ENCODE peak calls at places on chromosome 10, in seven cellular contexts. Y is sigmoid colon; P is neural progenitor cell; E is CD4-positive, alpha-beta memory T cell; R is GM23248; D is fibroblast of lung; K is mammary epithelial cell. O is an unnamed sample.
A peak's percentile ranks its signal among the peaks of the same experiment; 100 is the strongest.

GRCh38 chr10:47348138-47348651 is at the start of gene RBP3:
- DNase-seq in Y (no peak), P (no peak), E (no peak), R (no peak), D (no peak), K (no peak), O (no peak)

GRCh38 chr10:99285846-99286245 is 43.3 kb upstream of the CNNM1 start:
- DNase-seq in Y (no peak), P (no peak), E (no peak), R (peak; percentile 44), D (peak; percentile 26), K (peak; percentile 14), O (no peak)

GRCh38 chr10:130756651-130757050 is 554.9 kb downstream of the TCERG1L start:
- DNase-seq in Y (peak; percentile 24), P (no peak), E (no peak), R (no peak), D (no peak), K (no peak), O (no peak)

GRCh38 chr10:124737221-124737620 is 7.0 kb downstream of the FAM53B start:
- DNase-seq in Y (no peak), P (no peak), E (no peak), R (no peak), D (no peak), K (no peak), O (no peak)

GRCh38 chr10:17428616-17429097 is 25.7 kb downstream of the ST8SIA6 start:
- DNase-seq in Y (no peak), P (no peak), E (peak; percentile 82), R (no peak), D (no peak), K (no peak), O (no peak)

GRCh38 chr10:118333871-118334270 is 8.3 kb downstream of the FAM204A start:
- DNase-seq in Y (no peak), P (no peak), E (no peak), R (no peak), D (no peak), K (no peak), O (no peak)

GRCh38 chr10:83915801-83916200 is 223.5 kb upstream of the GHITM start:
- DNase-seq in Y (no peak), P (no peak), E (no peak), R (no peak), D (no peak), K (no peak), O (no peak)

GRCh38 chr10:89327803-89328441 is at the start of gene IFIT3:
- DNase-seq in Y (peak; percentile 85), P (no peak), E (peak; percentile 26), R (peak; percentile 92), D (peak; percentile 96), K (peak; percentile 67), O (peak; percentile 45)

GRCh38 chr10:120688928-120689327 is 162.2 kb upstream of the WDR11 start:
- DNase-seq in Y (no peak), P (no peak), E (no peak), R (peak; percentile 12), D (no peak), K (peak; percentile 10), O (no peak)

GRCh38 chr10:119940487-119940886 is 48.0 kb downstream of the SEC23IP start:
- DNase-seq in Y (no peak), P (no peak), E (no peak), R (peak; percentile 23), D (no peak), K (peak; percentile 47), O (no peak)

GRCh38 chr10:68333905-68334431 is 1.2 kb upstream of the PBLD start:
- DNase-seq in Y (no peak), P (no peak), E (no peak), R (peak; percentile 34), D (no peak), K (no peak), O (no peak)

GRCh38 chr10:46541017-46541661 is 15.3 kb downstream of the GPRIN2 start:
- DNase-seq in Y (peak; percentile 64), P (peak; percentile 90), E (no peak), R (peak; percentile 36), D (no peak), K (no peak), O (peak; percentile 69)

GRCh38 chr10:7090529-7090928 is 320.3 kb downstream of the SFMBT2 start:
- DNase-seq in Y (peak; percentile 80), P (no peak), E (no peak), R (no peak), D (peak; percentile 95), K (no peak), O (no peak)

GRCh38 chr10:44965651-44966097 is 6.1 kb downstream of the RASSF4 start:
- DNase-seq in Y (no peak), P (no peak), E (no peak), R (no peak), D (no peak), K (no peak), O (no peak)

GRCh38 chr10:80739328-80739727 is 201.6 kb downstream of the SH2D4B start:
- DNase-seq in Y (no peak), P (no peak), E (no peak), R (no peak), D (no peak), K (no peak), O (no peak)

GRCh38 chr10:94397549-94398370 is 4.6 kb upstream of the TBC1D12 start:
- DNase-seq in Y (no peak), P (no peak), E (no peak), R (peak; percentile 37), D (no peak), K (no peak), O (no peak)

GRCh38 chr10:22245567-22245966 is 27.8 kb upstream of the EBLN1 start:
- DNase-seq in Y (no peak), P (peak; percentile 8), E (no peak), R (peak; percentile 51), D (no peak), K (no peak), O (no peak)

GRCh38 chr10:68330852-68331454 is 911 bp upstream of the HNRNPH3 start:
- DNase-seq in Y (peak; percentile 77), P (peak; percentile 9), E (no peak), R (peak; percentile 71), D (peak; percentile 54), K (no peak), O (peak; percentile 35)

GRCh38 chr10:112959207-112959838 is 9.3 kb downstream of the TCF7L2 start:
- DNase-seq in Y (peak; percentile 25), P (peak; percentile 25), E (no peak), R (peak; percentile 61), D (no peak), K (peak; percentile 83), O (no peak)

GRCh38 chr10:59880019-59880717 is 26.2 kb downstream of the CCDC6 start:
- DNase-seq in Y (no peak), P (no peak), E (no peak), R (no peak), D (no peak), K (no peak), O (no peak)

GRCh38 chr10:96651998-96652431 is 65.2 kb upstream of the TM9SF3 start:
- DNase-seq in Y (no peak), P (no peak), E (peak; percentile 47), R (no peak), D (no peak), K (no peak), O (no peak)

GRCh38 chr10:919481-919880 is 12.0 kb downstream of the LARP4B start:
- DNase-seq in Y (no peak), P (no peak), E (no peak), R (no peak), D (no peak), K (no peak), O (no peak)

GRCh38 chr10:102619281-102619981 is 24.8 kb upstream of the TRIM8 start:
- DNase-seq in Y (no peak), P (no peak), E (no peak), R (no peak), D (no peak), K (no peak), O (no peak)
- H3K4me1 ChIP-seq in Y (peaks cover 75% of the 10 kb centered on the region), P (peaks cover 11% of the 10 kb centered on the region), E (peaks cover 15% of the 10 kb centered on the region), R (peaks cover 5% of the 10 kb centered on the region), D (peaks cover 27% of the 10 kb centered on the region), K (peaks cover 13% of the 10 kb centered on the region), O (peaks cover 8% of the 10 kb centered on the region)

GRCh38 chr10:110433740-110434139 is 64.0 kb upstream of the DUSP5 start:
- DNase-seq in Y (peak; percentile 44), P (no peak), E (no peak), R (no peak), D (no peak), K (no peak), O (peak; percentile 13)

GRCh38 chr10:110431659-110432058 is 66.0 kb upstream of the DUSP5 start:
- DNase-seq in Y (peak; percentile 43), P (no peak), E (no peak), R (no peak), D (no peak), K (no peak), O (no peak)

GRCh38 chr10:110430369-110431273 is 67.1 kb upstream of the DUSP5 start:
- DNase-seq in Y (peak; percentile 39), P (no peak), E (no peak), R (no peak), D (peak; percentile 42), K (no peak), O (no peak)

GRCh38 chr10:110432814-110433565 is 64.7 kb upstream of the DUSP5 start:
- DNase-seq in Y (peak; percentile 26), P (no peak), E (no peak), R (no peak), D (no peak), K (no peak), O (no peak)

GRCh38 chr10:110432084-110432483 is 65.6 kb upstream of the DUSP5 start:
- DNase-seq in Y (peak; percentile 7), P (no peak), E (no peak), R (no peak), D (no peak), K (no peak), O (no peak)
- H3K4me1 ChIP-seq in Y (no peaks in the 10 kb centered on the region), P (no peaks in the 10 kb centered on the region), E (peaks cover 4% of the 10 kb centered on the region), R (peaks cover 9% of the 10 kb centered on the region), D (peaks cover 6% of the 10 kb centered on the region), K (peaks cover 14% of the 10 kb centered on the region), O (peaks cover 3% of the 10 kb centered on the region)

DNA sequence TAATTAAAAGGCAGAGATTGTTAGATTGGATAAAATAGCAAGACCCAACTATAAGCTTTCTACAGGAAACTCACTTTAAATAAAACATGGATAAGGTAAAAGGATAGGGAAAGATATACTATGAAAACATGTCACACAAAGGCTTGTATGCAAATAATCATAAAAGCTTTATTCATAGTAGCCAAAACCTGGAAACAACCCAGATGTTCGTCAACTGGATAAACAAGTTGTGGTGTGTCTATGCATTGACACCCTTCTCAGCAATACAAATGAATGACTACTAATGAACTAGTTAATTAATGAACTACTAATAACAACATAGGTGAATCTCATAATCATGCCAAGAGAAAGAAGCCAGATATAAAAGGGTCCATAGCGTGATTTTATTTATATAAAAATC is 37.7 kb upstream of the OIT3 start:
- DNase-seq in Y (no peak), P (no peak), E (no peak), R (no peak), D (no peak), K (no peak), O (no peak)
- H3K4me1 ChIP-seq in Y (no peaks in the 10 kb centered on the region), P (no peaks in the 10 kb centered on the region), E (no peaks in the 10 kb centered on the region), R (no peaks in the 10 kb centered on the region), D (no peaks in the 10 kb centered on the region), K (no peaks in the 10 kb centered on the region), O (no peaks in the 10 kb centered on the region)

GRCh38 chr10:71849461-71849908 is 1.6 kb downstream of the PSAP start:
- DNase-seq in Y (no peak), P (no peak), E (no peak), R (no peak), D (no peak), K (no peak), O (no peak)
- H3K4me1 ChIP-seq in Y (peaks cover 57% of the 10 kb centered on the region), P (peaks cover 15% of the 10 kb centered on the region), E (peaks cover 31% of the 10 kb centered on the region), R (peaks cover 17% of the 10 kb centered on the region), D (peaks cover 11% of the 10 kb centered on the region), K (peaks cover 13% of the 10 kb centered on the region), O (peaks cover 55% of the 10 kb centered on the region)

O was measured in body of pancreas.